ENCODE peak calls at places on chromosomes 2 and 18, in eight cellular contexts. Y is RWPE1, D is fibroblast of mammary gland, O is fibroblast of villous mesenchyme, W is psoas muscle, K is pancreas, N is body of pancreas, Q is foreskin fibroblast. J is an unnamed sample.

GRCh38 chr2:98474979-98475632 is 30.4 kb downstream of the INPP4A start:
- DNase-seq in Y (no peak), D (no peak), O (no peak), W (no peak), K (no peak), N (no peak), Q (no peak), J (no peak)

GRCh38 chr2:128440087-128440665 is 121.5 kb upstream of the HS6ST1 start:
- DNase-seq in Y (no peak), D (no peak), O (no peak), W (no peak), K (peak), N (no peak), Q (no peak), J (no peak)

GRCh38 chr2:238898534-238899281 is 50.8 kb downstream of the TWIST2 start:
- DNase-seq in Y (no peak), D (no peak), O (no peak), W (peak), K (no peak), N (no peak), Q (no peak), J (no peak)

GRCh38 chr2:221552282-221552681 is 19.8 kb downstream of the EPHA4 start:
- DNase-seq in Y (no peak), D (no peak), O (no peak), W (no peak), K (no peak), N (no peak), Q (no peak), J (no peak)

GRCh38 chr18:9578306-9578705 is 36.1 kb downstream of the PPP4R1 start:
- DNase-seq in Y (no peak), D (peak), O (no peak), W (no peak), K (no peak), N (no peak), Q (no peak), J (no peak)

GRCh38 chr2:26652361-26653041 is 11.3 kb upstream of the CIB4 start:
- DNase-seq in Y (no peak), D (peak), O (peak), W (peak), K (no peak), N (no peak), Q (peak), J (no peak)

GRCh38 chr2:73984203-73984921 is at the start of gene TET3:
- DNase-seq in Y (no peak), D (no peak), O (no peak), W (peak), K (peak), N (peak), Q (no peak), J (peak)

GRCh38 chr18:22683196-22683676 is 249.9 kb upstream of the RBBP8 start:
- DNase-seq in Y (peak), D (peak), O (peak), W (no peak), K (peak), N (peak), Q (no peak), J (no peak)

GRCh38 chr2:207231106-207231860 is 65.5 kb upstream of the KLF7 start:
- DNase-seq in Y (no peak), D (no peak), O (no peak), W (no peak), K (no peak), N (no peak), Q (no peak), J (no peak)

GRCh38 chr2:95376311-95377215 is 25.9 kb upstream of the FAHD2A start:
- DNase-seq in Y (no peak), D (no peak), O (no peak), W (no peak), K (no peak), N (no peak), Q (no peak), J (no peak)

GRCh38 chr2:210647151-210647550 is 90.8 kb downstream of the CPS1 start:
- DNase-seq in Y (no peak), D (no peak), O (no peak), W (no peak), K (no peak), N (no peak), Q (no peak), J (no peak)

GRCh38 chr2:159506764-159507406 is 109.5 kb downstream of the BAZ2B start:
- DNase-seq in Y (peak), D (peak), O (no peak), W (no peak), K (no peak), N (no peak), Q (peak), J (no peak)

GRCh38 chr2:38528008-38528442 is 74.7 kb downstream of the HNRNPLL start:
- DNase-seq in Y (peak), D (peak), O (peak), W (no peak), K (no peak), N (no peak), Q (peak), J (peak)

GRCh38 chr18:59379772-59380530 is 20.9 kb upstream of the LMAN1 start:
- DNase-seq in Y (no peak), D (peak), O (peak), W (no peak), K (no peak), N (no peak), Q (peak), J (no peak)

GRCh38 chr2:120867290-120868231 is 131.9 kb downstream of the GLI2 start:
- DNase-seq in Y (peak), D (peak), O (peak), W (peak), K (peak), N (peak), Q (peak), J (no peak)

GRCh38 chr2:70753978-70754377 is 14.0 kb downstream of the ADD2 start:
- DNase-seq in Y (no peak), D (no peak), O (no peak), W (no peak), K (no peak), N (no peak), Q (no peak), J (no peak)

GRCh38 chr2:16168506-16169264 is 228.3 kb downstream of the MYCN start:
- DNase-seq in Y (no peak), D (no peak), O (no peak), W (no peak), K (no peak), N (no peak), Q (no peak), J (no peak)

GRCh38 chr18:4351005-4351404 is 104.1 kb downstream of the DLGAP1 start:
- DNase-seq in Y (no peak), D (no peak), O (no peak), W (no peak), K (no peak), N (no peak), Q (no peak), J (no peak)

GRCh38 chr2:29920130-29920577 is 1.2 kb downstream of the ALK start:
- DNase-seq in Y (peak), D (peak), O (peak), W (peak), K (peak), N (peak), Q (no peak), J (peak)

GRCh38 chr2:179932786-179933185 is 71.4 kb upstream of the ZNF385B start:
- DNase-seq in Y (no peak), D (peak), O (no peak), W (no peak), K (no peak), N (peak), Q (no peak), J (no peak)

GRCh38 chr18:28115149-28115550 is 61.8 kb downstream of the CDH2 start:
- DNase-seq in Y (peak), D (peak), O (peak), W (no peak), K (no peak), N (no peak), Q (peak), J (no peak)

GRCh38 chr18:31931163-31931885 is 11.6 kb downstream of the TRAPPC8 start:
- DNase-seq in Y (no peak), D (peak), O (peak), W (no peak), K (no peak), N (no peak), Q (peak), J (no peak)

GRCh38 chr2:226478121-226478809 is 321.4 kb downstream of the IRS1 start:
- DNase-seq in Y (peak), D (peak), O (peak), W (peak), K (no peak), N (peak), Q (peak), J (no peak)

GRCh38 chr2:203605302-203605701 is 70.2 kb upstream of the RAPH1 start:
- DNase-seq in Y (no peak), D (peak), O (peak), W (no peak), K (no peak), N (no peak), Q (no peak), J (no peak)

GRCh38 chr2:191376981-191377629 is 131.9 kb downstream of the MYO1B start:
- DNase-seq in Y (peak), D (peak), O (peak), W (peak), K (no peak), N (peak), Q (peak), J (no peak)

GRCh38 chr2:207149253-207150213 is 16.2 kb downstream of the KLF7 start:
- DNase-seq in Y (no peak), D (no peak), O (no peak), W (no peak), K (no peak), N (no peak), Q (no peak), J (no peak)

GRCh38 chr2:144449028-144449406 is 70.9 kb downstream of the ZEB2 start:
- DNase-seq in Y (no peak), D (no peak), O (no peak), W (peak), K (no peak), N (no peak), Q (no peak), J (no peak)

GRCh38 chr2:31107588-31108300 is 30.5 kb downstream of the GALNT14 start:
- DNase-seq in Y (peak), D (peak), O (no peak), W (no peak), K (no peak), N (no peak), Q (peak), J (no peak)

GRCh38 chr18:22346342-22346967 is 71.3 kb downstream of the CTAGE1 start:
- DNase-seq in Y (peak), D (peak), O (peak), W (peak), K (no peak), N (peak), Q (peak), J (no peak)

GRCh38 chr2:53021285-53021684 is 746.3 kb upstream of the CHAC2 start:
- DNase-seq in Y (no peak), D (peak), O (peak), W (no peak), K (no peak), N (no peak), Q (peak), J (no peak)

GRCh38 chr2:199660167-199660566 is 190.8 kb downstream of the FTCDNL1 start:
- DNase-seq in Y (no peak), D (no peak), O (no peak), W (peak), K (peak), N (no peak), Q (no peak), J (no peak)

DNA sequence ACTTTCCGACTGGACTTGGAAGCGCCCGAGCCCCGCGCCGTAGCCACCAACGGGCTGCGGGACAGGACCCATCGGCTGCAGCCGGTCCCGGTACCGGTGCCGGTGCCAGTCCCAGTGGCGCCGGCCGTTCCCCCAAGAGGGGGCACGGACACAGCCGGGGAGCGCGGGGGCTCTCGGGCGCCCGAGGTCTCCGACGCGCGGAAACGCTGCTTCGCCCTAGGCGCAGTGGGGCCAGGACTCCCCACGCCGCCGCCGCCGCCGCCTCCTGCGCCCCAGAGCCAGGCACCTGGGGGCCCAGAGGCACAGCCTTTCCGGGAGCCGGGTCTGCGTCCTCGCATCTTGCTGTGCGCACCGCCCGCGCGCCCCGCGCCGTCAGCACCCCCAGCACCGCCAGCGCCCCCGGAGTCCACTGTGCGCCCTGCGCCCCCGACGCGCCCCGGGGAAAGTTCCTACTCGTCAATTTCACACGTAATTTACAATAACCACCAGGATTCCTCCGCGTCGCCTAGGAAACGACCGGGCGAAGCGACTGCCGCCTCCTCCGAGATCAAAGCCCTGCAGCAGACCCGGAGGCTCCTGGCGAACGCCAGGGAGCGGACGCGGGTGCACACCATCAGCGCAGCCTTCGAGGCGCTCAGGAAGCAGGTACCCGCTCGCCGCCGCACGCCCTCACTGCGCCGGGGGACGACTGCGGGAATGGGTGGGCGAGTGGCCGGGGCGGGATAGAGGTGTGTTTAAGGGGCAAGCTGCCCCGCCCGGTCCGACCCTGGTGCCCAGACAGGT is 713 bp downstream of the ATOH8 start:
- DNase-seq in Y (no peak), D (no peak), O (peak), W (peak), K (peak), N (peak), Q (no peak), J (peak)
- TF ChIP-seq CTCF in Y (no peak), D (no peak), O (peak), W (peak), K (no peak), N (peak), Q (peak), J (peak)

DNA sequence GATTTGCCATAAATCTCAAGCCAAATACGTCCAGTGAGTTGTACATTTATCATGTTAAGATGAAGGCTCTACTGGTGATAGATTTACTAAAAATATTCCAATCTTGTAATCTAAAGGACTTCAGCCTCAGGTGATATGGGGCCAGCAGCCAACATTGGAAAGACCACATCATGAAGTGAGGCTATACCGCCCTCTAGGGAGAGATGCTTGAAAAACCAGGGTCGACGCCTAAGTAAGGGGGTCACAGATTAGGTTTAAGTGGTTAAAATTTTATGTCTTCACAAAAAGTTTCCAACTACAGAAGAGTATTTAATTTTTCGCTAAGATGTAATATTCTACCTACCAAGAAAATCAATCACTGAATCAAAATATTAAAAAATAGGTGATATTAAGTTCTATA is 33.3 kb downstream of the DOCK10 start:
- DNase-seq in Y (no peak), D (no peak), O (no peak), W (no peak), K (no peak), N (no peak), Q (no peak), J (no peak)
- TF ChIP-seq CTCF in Y (no peak), D (peak), O (peak), W (peak), K (no peak), N (no peak), Q (peak), J (peak)

DNA sequence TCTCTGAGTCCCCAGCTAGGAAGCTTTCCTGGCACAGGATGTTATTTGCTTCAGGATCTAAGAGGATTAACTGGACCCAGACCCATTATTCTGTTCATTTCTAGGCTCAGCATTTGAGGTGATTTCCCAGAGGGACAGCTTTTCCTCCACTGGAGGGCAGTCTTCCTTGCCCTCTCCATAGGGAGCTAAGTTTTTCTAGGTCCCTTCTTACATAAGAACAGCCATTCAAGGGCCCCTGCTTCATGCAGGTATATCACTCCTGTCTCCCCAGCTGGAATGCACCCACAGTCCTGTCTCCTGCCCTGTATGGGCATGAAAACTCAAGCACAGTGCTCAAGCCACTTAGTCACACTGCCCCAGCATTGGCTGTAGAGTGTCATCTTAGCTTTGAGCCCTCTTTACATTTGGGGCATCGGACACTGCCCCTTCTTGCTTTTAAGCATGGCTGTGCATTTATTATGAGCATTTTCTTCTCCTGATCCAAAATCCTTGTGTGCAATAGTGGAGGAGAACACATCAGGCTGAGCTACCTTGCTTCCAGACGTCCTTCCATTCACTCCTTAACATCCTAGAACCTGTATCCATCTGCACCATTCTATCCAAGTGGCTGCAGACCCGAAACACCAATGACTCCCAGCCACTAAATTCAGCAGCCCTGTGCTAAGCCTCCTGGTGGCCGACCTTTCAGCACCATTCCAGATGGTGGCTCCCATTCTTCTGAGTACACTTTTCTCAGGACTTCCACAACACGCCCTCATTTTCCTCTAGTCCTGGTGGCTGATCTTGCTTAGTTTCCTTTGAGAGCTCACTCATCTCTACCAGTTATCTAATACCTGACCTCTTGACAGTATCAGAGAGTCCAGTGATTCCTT is 80.0 kb downstream of the COPS8 start:
- DNase-seq in Y (no peak), D (peak), O (peak), W (no peak), K (no peak), N (no peak), Q (no peak), J (no peak)
- TF ChIP-seq CTCF in Y (peak), D (peak), O (peak), W (peak), K (no peak), N (peak), Q (peak), J (peak)

DNA sequence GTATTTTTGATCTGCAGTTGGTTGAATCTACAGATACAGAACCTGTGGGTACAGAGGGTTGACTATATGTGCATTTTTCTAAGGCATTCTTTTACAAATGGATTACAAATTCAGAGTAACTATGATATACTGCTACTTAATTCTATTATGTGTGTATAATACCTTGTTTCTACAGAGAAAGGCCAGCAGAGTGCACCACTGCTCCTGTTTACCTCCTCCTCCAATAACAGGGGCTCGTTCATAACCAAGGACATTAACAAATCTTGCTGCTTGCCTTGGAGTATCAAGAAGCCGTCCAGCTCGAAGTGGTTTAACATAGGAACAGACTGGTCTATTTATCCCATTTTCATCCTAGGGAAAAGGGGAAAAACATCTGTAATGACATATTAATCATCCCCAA is 16.4 kb downstream of the CEP76 start:
- DNase-seq in Y (no peak), D (peak), O (peak), W (no peak), K (no peak), N (no peak), Q (no peak), J (no peak)
- TF ChIP-seq CTCF in Y (no peak), D (peak), O (peak), W (no peak), K (no peak), N (no peak), Q (peak), J (peak)

J was measured in GM06990.